ENCODE peak calls at places on chromosome 19, in six cellular contexts. J is pancreas; T is stimulated activated naive B cell treated with anti-CD40 and anti-IgM and Interleukin-4, amounts not matched to agents 10 μg/mL and 1 μg/mL and 100 μg/mL, for 72 hours; I is stimulated activated CD4-positive, alpha-beta T cell treated with anti-CD3 and anti-CD28 coated beads, Interleukin-4, amount 100 ng/mL, for 1 hour; W is CD4-positive, alpha-beta memory T cell; N is AG09319. G is an unnamed sample.

GRCh38 chr19:37931941-37932655 is 25.1 kb downstream of the SIPA1L3 start:
- DNase-seq in T (peak; percentile 54), I (peak; percentile 5), N (no peak), W (no peak), J (peak; percentile 94), G (peak; percentile 89)

GRCh38 chr19:37955986-37956385 is 49.0 kb downstream of the SIPA1L3 start:
- DNase-seq in W (no peak), N (no peak), T (no peak), J (no peak), I (no peak), G (no peak)

GRCh38 chr19:50362656-50363424 is 2.6 kb downstream of the NAPSA start:
- DNase-seq in J (no peak), T (no peak), W (no peak), I (no peak), N (no peak), G (no peak)

GRCh38 chr19:53037101-53038097 is 7.1 kb upstream of the ERVV-2 start:
- DNase-seq in W (no peak), J (peak; percentile 57), I (no peak), T (no peak), N (peak; percentile 3), G (peak; percentile 19)

GRCh38 chr19:40921005-40921897 is 39.2 kb upstream of the CYP2A7 start:
- DNase-seq in I (no peak), J (no peak), N (no peak), T (no peak), W (no peak), G (peak; percentile 87)

GRCh38 chr19:34075661-34076091 is 96.6 kb upstream of the LSM14A start:
- DNase-seq in W (no peak), I (no peak), N (no peak), T (no peak), J (no peak), G (no peak)

GRCh38 chr19:590396-590745 is 690 bp downstream of the HCN2 start:
- DNase-seq in T (no peak), J (peak; percentile 71), W (peak; percentile 45), I (no peak), N (no peak), G (no peak)

GRCh38 chr19:45769821-45770191 is 754 bp upstream of the SIX5 start:
- DNase-seq in J (peak; percentile 87), T (no peak), N (no peak), W (no peak), I (peak; percentile 50), G (peak; percentile 68)

GRCh38 chr19:31518216-31518615 is 169.0 kb upstream of the TSHZ3 start:
- DNase-seq in I (no peak), N (no peak), J (no peak), W (no peak), T (no peak), G (no peak)

GRCh38 chr19:38452430-38453366 is 19.2 kb downstream of the RYR1 start:
- DNase-seq in N (no peak), W (no peak), J (peak; percentile 63), T (no peak), I (peak; percentile 15), G (peak; percentile 26)

GRCh38 chr19:10961763-10962536 is 1.1 kb downstream of the SMARCA4 start:
- DNase-seq in I (no peak), J (no peak), T (no peak), N (no peak), W (no peak), G (no peak)

GRCh38 chr19:17346109-17346671 is 8.8 kb downstream of the GTPBP3 start:
- DNase-seq in T (peak; percentile 63), I (peak; percentile 81), N (no peak), J (peak; percentile 86), W (peak; percentile 71), G (peak; percentile 80)

GRCh38 chr19:58001895-58002369 is 688 bp downstream of the ZNF606 start:
- DNase-seq in W (no peak), I (no peak), N (no peak), T (no peak), J (no peak), G (peak; percentile 34)

GRCh38 chr19:3403489-3404323 is 37.3 kb downstream of the NFIC start:
- DNase-seq in J (peak; percentile 97), I (no peak), W (no peak), N (peak; percentile 97), T (no peak), G (peak; percentile 65)

GRCh38 chr19:47075941-47076340 is 27.5 kb upstream of the TMEM160 start:
- DNase-seq in N (no peak), W (no peak), I (no peak), J (no peak), T (no peak), G (no peak)

GRCh38 chr19:42086770-42087550 is 11.0 kb downstream of the ZNF574 start:
- DNase-seq in N (no peak), I (no peak), W (no peak), T (no peak), J (no peak), G (no peak)

GRCh38 chr19:40693896-40694295 is 3.4 kb upstream of the NUMBL start:
- DNase-seq in N (no peak), W (no peak), I (no peak), J (peak; percentile 29), T (no peak), G (no peak)

GRCh38 chr19:56105090-56105701 is 15.9 kb downstream of the ZNF787 start:
- DNase-seq in I (peak; percentile 49), N (no peak), W (peak; percentile 31), T (peak; percentile 22), J (peak; percentile 92), G (peak; percentile 92)

GRCh38 chr19:55257461-55258411 is 1.1 kb downstream of the PPP6R1 start:
- DNase-seq in W (peak; percentile 35), N (no peak), J (peak; percentile 68), I (peak; percentile 31), T (no peak), G (peak; percentile 41)

GRCh38 chr19:39412100-39412866 is at the start of gene PLEKHG2:
- DNase-seq in W (peak; percentile 98), J (peak; percentile 97), T (peak; percentile 96), N (peak; percentile 100), I (peak; percentile 95), G (peak; percentile 95)

GRCh38 chr19:35752746-35753350 is 4.0 kb downstream of the HSPB6 start:
- DNase-seq in T (no peak), W (no peak), I (no peak), N (no peak), J (peak; percentile 56), G (no peak)

GRCh38 chr19:29483944-29484581 is 41.7 kb upstream of the VSTM2B start:
- DNase-seq in T (no peak), W (no peak), I (no peak), J (no peak), N (no peak), G (no peak)

GRCh38 chr19:15640294-15640903 is at the start of gene CYP4F3:
- DNase-seq in J (peak; percentile 86), N (no peak), I (no peak), W (no peak), T (no peak), G (peak; percentile 98)

GRCh38 chr19:12788682-12789097 is 2.6 kb upstream of the JUNB start:
- DNase-seq in N (no peak), J (peak; percentile 91), I (peak; percentile 52), W (peak; percentile 46), T (peak; percentile 90), G (peak; percentile 93)

GRCh38 chr19:13012690-13013608 is 17.7 kb downstream of the NFIX start:
- DNase-seq in J (peak; percentile 19), T (no peak), I (peak; percentile 38), W (peak; percentile 32), N (no peak), G (peak; percentile 85)

GRCh38 chr19:6216236-6216995 is 63.4 kb downstream of the MLLT1 start:
- DNase-seq in W (no peak), J (peak; percentile 79), T (no peak), I (no peak), N (no peak), G (no peak)

GRCh38 chr19:4304509-4305252 is at the start of gene FSD1:
- DNase-seq in W (peak; percentile 51), N (no peak), I (peak; percentile 74), T (peak; percentile 71), J (no peak), G (no peak)

GRCh38 chr19:11649941-11650340 is 52.7 kb downstream of the ZNF627 start:
- DNase-seq in N (no peak), W (no peak), I (no peak), T (no peak), J (no peak), G (no peak)

GRCh38 chr19:42005504-42005903 is 11.5 kb upstream of the ATP1A3 start:
- DNase-seq in J (peak; percentile 40), W (no peak), T (no peak), N (no peak), I (no peak), G (no peak)

GRCh38 chr19:739998-740715 is 10.8 kb upstream of the MISP start:
- DNase-seq in I (no peak), J (no peak), N (no peak), W (no peak), T (no peak), G (no peak)

GRCh38 chr19:33400856-33401682 is 27.6 kb downstream of the CEBPG start:
- DNase-seq in J (peak; percentile 69), N (no peak), T (no peak), I (no peak), W (no peak), G (no peak)

GRCh38 chr19:3094638-3095374 is 644 bp downstream of the GNA11 start:
- DNase-seq in W (peak; percentile 40), I (peak; percentile 32), J (peak; percentile 86), T (peak; percentile 32), N (no peak), G (no peak)

GRCh38 chr19:35143231-35143715 is at the start of gene FXYD7:
- DNase-seq in J (peak; percentile 84), T (no peak), N (no peak), I (no peak), W (no peak), G (no peak)

GRCh38 chr19:15445227-15445605 is 4.5 kb downstream of the WIZ start:
- DNase-seq in N (no peak), T (no peak), I (no peak), J (no peak), W (no peak), G (no peak)

GRCh38 chr19:13621413-13621812 is 115.1 kb upstream of the CACNA1A start:
- DNase-seq in W (no peak), I (peak; percentile 38), T (peak; percentile 54), N (peak; percentile 79), J (no peak), G (no peak)

GRCh38 chr19:54478677-54479266 is 5.7 kb upstream of the CDC42EP5 start:
- DNase-seq in J (no peak), N (no peak), I (no peak), T (no peak), W (no peak), G (no peak)